ENCODE peak calls at places on chromosomes 1 and 21, in seven cellular contexts. B, J, X, P, V, Y and S are unnamed samples.
A peak's percentile ranks its signal among the peaks of the same experiment; 100 is the strongest.

GRCh38 chr1:158039380-158039779 is 45.9 kb downstream of the KIRREL1 start:
- DNase-seq in B (no peak), J (no peak), X (no peak), P (no peak), V (no peak), Y (no peak), S (no peak)

GRCh38 chr1:204286841-204287387 is 72.8 kb downstream of the PLEKHA6 start:
- DNase-seq in B (peak; percentile 83), J (peak; percentile 1), X (peak; percentile 4), P (peak; percentile 12), V (peak; percentile 42), Y (no peak), S (peak; percentile 32)

GRCh38 chr1:201336711-201337450 is 40.6 kb downstream of the TNNT2 start:
- DNase-seq in B (no peak), J (no peak), X (no peak), P (no peak), V (no peak), Y (no peak), S (no peak)

GRCh38 chr1:80534606-80535360 is 1266.0 kb upstream of the ADGRL2 start:
- DNase-seq in B (no peak), J (no peak), X (no peak), P (no peak), V (no peak), Y (no peak), S (no peak)

GRCh38 chr1:79657916-79658662 is 651.6 kb upstream of the ADGRL4 start:
- DNase-seq in B (no peak), J (no peak), X (no peak), P (no peak), V (no peak), Y (no peak), S (no peak)

GRCh38 chr1:153880962-153881361 is 41.8 kb downstream of the GATAD2B start:
- DNase-seq in B (peak; percentile 67), J (peak; percentile 2), X (no peak), P (no peak), V (peak; percentile 84), Y (peak; percentile 56), S (peak; percentile 46)

GRCh38 chr1:84086189-84086588 is 57.9 kb upstream of the PRKACB start:
- DNase-seq in B (no peak), J (no peak), X (no peak), P (no peak), V (no peak), Y (no peak), S (no peak)

GRCh38 chr1:96721382-96722160 is at the start of gene PTBP2:
- DNase-seq in B (peak; percentile 86), J (peak; percentile 75), X (peak; percentile 62), P (peak; percentile 86), V (peak; percentile 75), Y (peak; percentile 80), S (peak; percentile 83)

GRCh38 chr1:93612510-93612909 is 69.1 kb downstream of the BCAR3 start:
- DNase-seq in B (no peak), J (no peak), X (no peak), P (no peak), V (no peak), Y (no peak), S (no peak)

GRCh38 chr1:175262646-175263045 is 70.1 kb upstream of the KIAA0040 start:
- DNase-seq in B (no peak), J (no peak), X (no peak), P (no peak), V (no peak), Y (no peak), S (no peak)

GRCh38 chr21:37338671-37339526 is 27.7 kb upstream of the DYRK1A start:
- DNase-seq in B (no peak), J (no peak), X (no peak), P (no peak), V (no peak), Y (no peak), S (no peak)

GRCh38 chr1:64539808-64540207 is 69.9 kb downstream of the CACHD1 start:
- DNase-seq in B (peak; percentile 70), J (no peak), X (no peak), P (no peak), V (no peak), Y (no peak), S (no peak)

GRCh38 chr1:9990944-9991343 is 6.1 kb upstream of the RBP7 start:
- DNase-seq in B (no peak), J (no peak), X (no peak), P (no peak), V (no peak), Y (no peak), S (no peak)

GRCh38 chr1:226974544-226975258 is 34.6 kb downstream of the COQ8A start:
- DNase-seq in B (peak; percentile 89), J (no peak), X (no peak), P (no peak), V (peak; percentile 38), Y (no peak), S (no peak)

GRCh38 chr1:247494746-247495145 is 36.8 kb upstream of the OR2B11 start:
- DNase-seq in B (no peak), J (no peak), X (no peak), P (no peak), V (no peak), Y (no peak), S (no peak)

GRCh38 chr1:234230414-234230862 is 142.8 kb upstream of the COA6 start:
- DNase-seq in B (no peak), J (no peak), X (no peak), P (no peak), V (no peak), Y (peak; percentile 41), S (no peak)

GRCh38 chr1:13763991-13764390 is 64.0 kb downstream of the PRDM2 start:
- DNase-seq in B (no peak), J (no peak), X (no peak), P (no peak), V (no peak), Y (no peak), S (no peak)

GRCh38 chr1:30023300-30024022 is 699.9 kb downstream of the MATN1 start:
- DNase-seq in B (no peak), J (no peak), X (no peak), P (no peak), V (no peak), Y (no peak), S (no peak)